ENCODE peak calls at places on chromosomes 12 and 14, in seven cellular contexts. M is breast epithelium, G is pancreas, N is right lobe of liver, C is Peyer's patch, E is coronary artery, F is tibial nerve. Y is an unnamed sample.

GRCh38 chr12:89244536-89244935 is 107.8 kb downstream of the DUSP6 start:
- DNase-seq in M (no peak), G (no peak), N (no peak), C (no peak), E (no peak), F (no peak), Y (no peak)

GRCh38 chr12:5269846-5270245 is 162.1 kb upstream of the NTF3 start:
- DNase-seq in M (no peak), G (no peak), N (no peak), C (peak; percentile 60), E (no peak), F (no peak), Y (no peak)

GRCh38 chr12:27555928-27556778 is 32.1 kb downstream of the PPFIBP1 start:
- DNase-seq in M (no peak), G (no peak), N (no peak), C (no peak), E (no peak), F (no peak), Y (no peak)

GRCh38 chr12:52285851-52286530 is 5.3 kb downstream of the KRT81 start:
- DNase-seq in M (peak; percentile 15), G (no peak), N (no peak), C (no peak), E (peak; percentile 64), F (no peak), Y (no peak)

GRCh38 chr12:68367903-68368302 is 35.7 kb upstream of the MDM1 start:
- DNase-seq in M (no peak), G (no peak), N (no peak), C (no peak), E (no peak), F (no peak), Y (no peak)

GRCh38 chr12:65741662-65742480 is 82.4 kb upstream of the HMGA2 start:
- DNase-seq in M (no peak), G (peak; percentile 68), N (no peak), C (peak; percentile 50), E (no peak), F (no peak), Y (peak; percentile 24)

GRCh38 chr12:6199531-6200265 is 502 bp upstream of the CD9 start:
- DNase-seq in M (peak; percentile 62), G (no peak), N (no peak), C (peak; percentile 73), E (peak; percentile 86), F (no peak), Y (no peak)

GRCh38 chr12:53939141-53940108 is 794 bp downstream of the HOXC13 start:
- DNase-seq in M (peak; percentile 71), G (peak; percentile 68), N (no peak), C (no peak), E (no peak), F (no peak), Y (no peak)

GRCh38 chr12:27971606-27972005 is 927 bp downstream of the PTHLH start:
- DNase-seq in M (no peak), G (no peak), N (no peak), C (no peak), E (no peak), F (no peak), Y (no peak)

GRCh38 chr14:23539209-23539866 is 12.2 kb downstream of the ZFHX2 start:
- DNase-seq in M (no peak), G (no peak), N (no peak), C (no peak), E (no peak), F (no peak), Y (no peak)

GRCh38 chr12:103958621-103959020 is 7.1 kb upstream of the TDG start:
- DNase-seq in M (no peak), G (no peak), N (no peak), C (no peak), E (no peak), F (no peak), Y (no peak)

GRCh38 chr14:77931441-77931840 is 131.5 kb downstream of the ADCK1 start:
- DNase-seq in M (no peak), G (no peak), N (no peak), C (no peak), E (no peak), F (no peak), Y (no peak)

DNA sequence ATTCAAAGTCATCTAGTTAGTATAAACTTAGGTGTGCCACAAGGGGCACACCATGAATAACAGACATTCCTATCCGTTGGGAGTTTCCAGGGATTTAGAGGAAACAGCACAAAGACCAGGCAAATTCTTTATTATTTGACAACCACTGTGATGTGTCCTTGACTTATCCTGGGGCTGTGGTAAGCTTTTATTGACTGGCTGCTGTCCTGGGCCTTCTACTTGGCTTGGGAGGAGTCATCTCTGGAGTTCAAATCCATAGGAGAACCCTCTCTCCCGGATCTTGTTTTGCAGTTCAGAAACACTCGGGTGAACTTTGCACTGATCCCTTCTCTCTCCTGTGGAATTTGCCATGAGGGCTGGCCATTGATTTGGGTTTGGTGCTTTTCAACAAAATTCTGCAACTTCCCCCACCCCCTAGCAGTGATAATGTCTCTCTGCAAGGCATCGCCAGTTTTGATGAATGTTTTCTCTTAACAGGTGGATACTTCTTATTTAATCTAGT is 136.3 kb downstream of the ADCK1 start:
- DNase-seq in M (no peak), G (no peak), N (no peak), C (no peak), E (no peak), F (no peak), Y (no peak)
- H3K27ac ChIP-seq in M (no peak overlapping the region), G (no peak overlapping the region), N (no peak overlapping the region), C (no peak overlapping the region), E (no peak overlapping the region), F (no peak overlapping the region), Y (no peak overlapping the region)

GRCh38 chr12:127560041-127560478 is 706.9 kb upstream of the TMEM132C start:
- DNase-seq in M (no peak), G (no peak), N (no peak), C (no peak), E (no peak), F (no peak), Y (no peak)
- H3K27ac ChIP-seq in M (no peak overlapping the region), G (no peak overlapping the region), N (no peak overlapping the region), C (no peak overlapping the region), E (no peak overlapping the region), F (no peak overlapping the region), Y (no peak overlapping the region)

GRCh38 chr12:123119808-123120207 is 31.1 kb downstream of the PITPNM2 start:
- DNase-seq in M (no peak), G (no peak), N (no peak), C (no peak), E (no peak), F (no peak), Y (no peak)

GRCh38 chr12:123122649-123123048 is 28.2 kb downstream of the PITPNM2 start:
- DNase-seq in M (no peak), G (no peak), N (no peak), C (no peak), E (no peak), F (no peak), Y (no peak)

GRCh38 chr12:123118397-123118945 is 32.4 kb downstream of the PITPNM2 start:
- DNase-seq in M (no peak), G (no peak), N (no peak), C (no peak), E (no peak), F (no peak), Y (no peak)

GRCh38 chr12:123121670-123122069 is 29.2 kb downstream of the PITPNM2 start:
- DNase-seq in M (no peak), G (no peak), N (no peak), C (no peak), E (no peak), F (no peak), Y (no peak)

DNA sequence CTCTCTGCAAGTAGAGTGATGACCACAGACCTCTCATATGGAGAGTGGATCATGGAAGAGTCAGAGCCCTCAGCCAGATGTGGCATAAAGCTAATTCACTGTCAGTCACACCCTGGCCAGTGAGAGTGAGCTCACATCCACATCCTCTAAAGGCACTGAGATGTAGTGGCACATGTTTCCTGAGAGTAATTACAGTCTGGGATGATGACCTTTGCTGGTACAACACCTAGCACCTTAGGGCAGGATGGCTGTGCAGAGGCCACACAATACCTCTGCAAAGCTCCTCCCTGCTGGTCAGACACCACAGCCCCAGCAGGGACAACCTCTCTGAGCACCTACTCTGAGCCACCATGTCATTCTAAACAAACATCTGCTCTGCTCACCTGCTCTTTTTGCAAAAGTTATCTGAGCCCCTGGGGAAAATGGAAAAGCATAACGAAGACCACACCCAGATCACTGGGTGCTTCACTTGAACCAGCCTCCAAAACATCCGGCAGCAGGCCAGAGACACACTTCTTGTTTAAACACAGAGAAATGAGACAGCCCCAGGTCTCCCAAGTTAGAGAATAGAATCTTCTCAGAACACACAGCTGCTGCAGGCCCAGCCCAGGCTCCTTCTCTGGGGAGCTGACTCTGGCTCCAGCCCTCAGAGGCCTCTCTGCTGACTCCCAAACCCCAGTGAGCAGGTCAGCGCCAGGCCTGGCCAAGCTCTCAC is 30.3 kb downstream of the PITPNM2 start:
- DNase-seq in M (no peak), G (no peak), N (no peak), C (peak; percentile 13), E (no peak), F (no peak), Y (no peak)
- H3K27ac ChIP-seq in M (peak overlapping the region; percentile 1), G (no peak overlapping the region), N (peak overlapping the region; percentile 3), C (peak overlapping the region; percentile 4), E (no peak overlapping the region), F (no peak overlapping the region), Y (peak overlapping the region; percentile 13)

GRCh38 chr12:46374286-46374685 is 1.7 kb upstream of the SLC38A2 start:
- DNase-seq in M (no peak), G (no peak), N (no peak), C (no peak), E (no peak), F (no peak), Y (no peak)

GRCh38 chr12:46372131-46372851 is at the start of gene SLC38A2:
- DNase-seq in M (peak; percentile 97), G (peak; percentile 100), N (peak; percentile 99), C (peak; percentile 99), E (peak; percentile 98), F (no peak), Y (peak; percentile 98)

GRCh38 chr12:46374711-46375110 is 2.1 kb upstream of the SLC38A2 start:
- DNase-seq in M (no peak), G (no peak), N (no peak), C (no peak), E (no peak), F (no peak), Y (no peak)

GRCh38 chr12:46372852-46373302 is 304 bp upstream of the SLC38A2 start:
- DNase-seq in M (no peak), G (no peak), N (no peak), C (no peak), E (peak; percentile 78), F (peak; percentile 95), Y (no peak)

DNA sequence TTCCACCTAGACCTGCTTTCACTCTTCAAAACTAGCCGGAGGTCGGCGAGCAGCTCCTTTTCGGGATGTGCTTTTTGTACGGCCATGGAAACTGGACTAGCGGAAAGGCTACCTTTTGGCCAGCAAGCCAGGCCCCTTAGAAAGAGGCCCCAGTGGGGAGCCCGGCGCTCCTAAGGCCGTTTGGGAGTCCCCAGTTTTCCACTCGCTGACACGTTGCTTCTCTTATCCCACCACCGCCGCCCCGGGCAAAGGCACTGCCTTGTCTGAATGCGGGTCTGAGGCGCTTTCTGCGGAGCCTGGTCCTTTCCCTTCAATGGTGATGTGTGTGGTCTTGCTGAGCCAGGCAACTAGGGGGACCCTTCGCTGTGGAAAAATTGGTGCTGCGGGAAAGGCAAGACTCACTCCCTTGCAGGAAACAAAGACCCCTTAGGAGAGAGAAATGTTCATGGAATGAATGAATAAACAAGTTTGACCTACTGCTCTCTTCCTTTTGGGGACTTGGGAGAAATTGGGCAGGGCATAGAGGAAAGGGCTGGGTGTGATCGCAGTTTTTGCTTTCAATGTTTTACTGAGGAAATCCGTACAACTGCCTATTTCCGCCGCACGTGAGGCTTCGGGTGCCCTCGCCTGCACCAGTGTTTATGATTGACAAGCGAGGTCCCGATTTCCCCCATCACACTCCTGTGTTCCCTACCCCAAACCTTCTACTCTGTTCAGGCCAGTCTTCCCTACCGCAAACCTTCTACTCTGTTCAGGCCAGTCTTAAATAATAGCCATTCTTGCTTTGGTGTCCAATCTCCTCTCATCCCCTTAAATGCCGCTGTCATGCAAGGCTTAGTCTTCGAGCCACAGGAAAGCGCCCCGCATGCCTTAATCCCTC is 970 bp upstream of the SLC38A2 start:
- DNase-seq in M (peak; percentile 54), G (peak; percentile 79), N (peak; percentile 71), C (peak; percentile 77), E (peak; percentile 85), F (peak; percentile 49), Y (no peak)
- H3K27ac ChIP-seq in M (peak overlapping the region; percentile 95), G (peak overlapping the region; percentile 98), N (peak overlapping the region; percentile 98), C (peak overlapping the region; percentile 97), E (peak overlapping the region; percentile 95), F (peak overlapping the region; percentile 96), Y (peak overlapping the region; percentile 94)